ENCODE peak calls at places on chromosome X, in seven cellular contexts. O is upper lobe of right lung, K is stomach, M is body of pancreas, G is upper lobe of left lung, P is heart left ventricle, E is thyroid gland. F is an unnamed sample.

GRCh38 chrX:12241026-12241425 is 102.8 kb downstream of the FRMPD4 start:
- DNase-seq in K (no peak), E (no peak), O (no peak), M (no peak), G (no peak), P (no peak), F (no peak)

GRCh38 chrX:72526534-72527508 is 45.8 kb downstream of the HDAC8 start:
- DNase-seq in E (no peak), K (no peak), G (peak; percentile 33), O (no peak), M (no peak), P (no peak), F (no peak)

GRCh38 chrX:16665089-16665488 is 15.1 kb downstream of the S100G start:
- DNase-seq in E (no peak), K (no peak), O (no peak), M (no peak), G (no peak), P (no peak), F (peak; percentile 53)

GRCh38 chrX:14554132-14554715 is 24.9 kb downstream of the GLRA2 start:
- DNase-seq in G (no peak), P (no peak), O (no peak), M (peak; percentile 4), K (no peak), E (peak; percentile 4), F (no peak)

GRCh38 chrX:70257599-70258288 is 2.3 kb downstream of the P2RY4 start:
- DNase-seq in E (no peak), G (no peak), P (no peak), K (no peak), O (no peak), M (no peak), F (no peak)

GRCh38 chrX:129931411-129932136 is 25.6 kb downstream of the UTP14A start:
- DNase-seq in E (peak; percentile 88), P (peak; percentile 94), G (peak; percentile 92), O (peak; percentile 95), M (peak; percentile 95), K (peak; percentile 88), F (peak; percentile 90)

GRCh38 chrX:101051549-101052302 is at the start of gene TRMT2B:
- DNase-seq in O (peak; percentile 91), G (peak; percentile 82), P (peak; percentile 69), M (peak; percentile 77), E (peak; percentile 78), K (peak; percentile 80), F (peak; percentile 75)

GRCh38 chrX:47814853-47815252 is 21.8 kb upstream of the ZNF81 start:
- DNase-seq in K (no peak), P (no peak), G (no peak), O (no peak), E (no peak), M (no peak), F (peak; percentile 15)

DNA sequence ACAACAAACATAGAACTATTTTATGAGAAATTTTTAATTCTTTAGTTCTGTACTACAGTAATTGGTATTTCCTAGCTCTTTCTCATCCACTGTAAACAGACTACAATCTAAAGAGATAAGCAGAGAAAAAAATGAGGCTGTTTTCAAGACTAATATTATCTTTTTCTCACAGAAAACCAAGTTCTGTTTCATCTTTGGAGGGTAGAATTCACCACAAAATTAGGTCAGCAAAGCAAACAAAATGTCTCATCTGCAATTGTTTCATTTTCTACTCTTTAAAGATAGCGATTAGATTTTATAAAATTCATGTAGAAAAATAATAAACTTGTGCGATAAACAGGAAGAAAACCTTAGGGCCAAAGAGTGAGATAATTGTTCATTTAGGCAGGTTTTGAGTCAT is 10.8 kb downstream of the APOO start:
- DNase-seq in K (no peak), O (no peak), G (no peak), E (no peak), M (no peak), P (no peak), F (no peak)
- H3K4me1 ChIP-seq in K (peaks cover 26% of the 10 kb centered on the region), O (peaks cover 8% of the 10 kb centered on the region), G (peaks cover 6% of the 10 kb centered on the region), E (peaks cover 34% of the 10 kb centered on the region), M (peaks cover 3% of the 10 kb centered on the region), P (peaks cover 23% of the 10 kb centered on the region), F (peaks cover 34% of the 10 kb centered on the region)

GRCh38 chrX:76918033-76918432 is 490.5 kb downstream of the MAGEE1 start:
- DNase-seq in K (no peak), G (no peak), O (no peak), E (no peak), P (no peak), M (no peak), F (no peak)

GRCh38 chrX:76919761-76920160 is 492.3 kb downstream of the MAGEE1 start:
- DNase-seq in P (no peak), K (no peak), M (no peak), O (no peak), G (no peak), E (no peak), F (no peak)

GRCh38 chrX:76920621-76921020 is 493.1 kb downstream of the MAGEE1 start:
- DNase-seq in M (no peak), E (no peak), P (no peak), O (no peak), G (no peak), K (no peak), F (no peak)

GRCh38 chrX:76915836-76916235 is 488.3 kb downstream of the MAGEE1 start:
- DNase-seq in G (no peak), K (no peak), M (no peak), O (no peak), P (no peak), E (no peak), F (no peak)
- H3K9me3 ChIP-seq in G (no peaks in the 10 kb centered on the region), K (no peaks in the 10 kb centered on the region), M (no peaks in the 10 kb centered on the region), O (no peaks in the 10 kb centered on the region), P (peaks cover 2% of the 10 kb centered on the region), E (no peaks in the 10 kb centered on the region), F (no peaks in the 10 kb centered on the region)

GRCh38 chrX:49880668-49881067 is 1.4 kb downstream of the USP27X start:
- DNase-seq in O (no peak), P (no peak), M (no peak), E (no peak), K (no peak), G (no peak), F (no peak)
- H3K4me3 ChIP-seq in O (no peak overlapping the region), P (no peak overlapping the region), M (no peak overlapping the region), E (no peak overlapping the region), K (no peak overlapping the region), G (no peak overlapping the region), F (no peak overlapping the region)

DNA sequence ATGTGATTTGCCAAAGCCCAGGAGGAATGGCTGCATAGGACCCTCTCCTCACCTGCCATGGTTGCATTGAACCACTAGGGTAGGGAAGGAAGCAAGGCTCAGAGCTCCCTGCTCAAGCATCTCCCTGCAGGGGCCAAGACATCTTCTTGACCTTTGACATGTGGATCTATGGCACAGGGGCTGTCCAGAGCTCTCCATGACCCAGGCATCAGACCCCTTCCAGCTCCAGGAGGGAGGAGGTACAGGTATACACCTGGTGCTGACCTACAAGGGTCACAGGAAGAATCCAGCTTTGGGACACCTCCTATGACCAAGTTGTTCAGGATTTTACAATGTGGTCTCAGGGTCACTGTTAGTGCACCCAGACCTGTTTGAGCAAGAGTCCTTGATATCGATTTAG is 23.2 kb upstream of the ASMTL start:
- DNase-seq in E (no peak), O (no peak), G (no peak), P (no peak), K (no peak), M (no peak), F (no peak)
- H3K4me1 ChIP-seq in E (no peaks in the 10 kb centered on the region), O (peaks cover under 1% of the 10 kb centered on the region), G (no peaks in the 10 kb centered on the region), P (peaks cover 22% of the 10 kb centered on the region), K (no peaks in the 10 kb centered on the region), M (no peaks in the 10 kb centered on the region), F (no peaks in the 10 kb centered on the region)

GRCh38 chrX:63363788-63364187 is 12.7 kb upstream of the SPIN4 start:
- DNase-seq in E (no peak), K (no peak), G (no peak), O (no peak), M (no peak), P (no peak), F (no peak)

DNA sequence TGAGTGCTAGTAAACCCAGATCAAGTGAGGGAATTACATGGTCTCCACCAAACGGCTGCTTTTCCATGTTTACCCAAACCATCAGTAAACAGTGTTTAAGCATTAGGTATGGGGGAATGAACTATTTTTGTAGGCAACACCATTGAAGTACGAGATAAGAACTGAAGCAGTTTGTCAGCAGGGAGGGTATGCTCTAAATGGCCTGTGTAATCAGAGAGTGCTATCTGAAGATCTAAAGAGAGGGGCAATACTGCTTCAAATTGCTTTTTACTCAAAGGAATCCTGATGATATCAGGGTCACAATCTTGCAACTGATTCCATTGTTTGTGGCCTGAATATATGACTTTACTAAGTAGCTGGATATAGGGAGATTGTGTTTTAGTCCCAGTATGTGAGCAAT is 10.4 kb upstream of the SPIN4 start:
- DNase-seq in O (no peak), E (no peak), M (no peak), P (no peak), G (no peak), K (no peak), F (no peak)
- H3K9me3 ChIP-seq in O (no peaks in the 10 kb centered on the region), E (no peaks in the 10 kb centered on the region), M (no peaks in the 10 kb centered on the region), P (peaks cover 4% of the 10 kb centered on the region), G (no peaks in the 10 kb centered on the region), K (no peaks in the 10 kb centered on the region), F (no peaks in the 10 kb centered on the region)

GRCh38 chrX:112841820-112842157 is 1.2 kb upstream of the AMOT start:
- DNase-seq in M (no peak), G (no peak), E (no peak), O (no peak), P (no peak), K (no peak), F (no peak)
- H3K4me3 ChIP-seq in M (no peak overlapping the region), G (no peak overlapping the region), E (no peak overlapping the region), O (peak overlapping the region; percentile 68), P (peak overlapping the region; percentile 80), K (peak overlapping the region; percentile 56), F (peak overlapping the region; percentile 93)

F was measured in cardiac muscle cell.